ENCODE peak calls at places on chromosomes 1 and 21, in nine cellular contexts. D is pancreas; R is mucosa of descending colon; U is neural progenitor cell; Y is naive thymus-derived CD4-positive, alpha-beta T cell; F is psoas muscle; C is skeletal muscle cell; A is PC-3; V is heart left ventricle. T is an unnamed sample.

GRCh38 chr1:37752583-37753471 is 12.1 kb downstream of the EPHA10 start:
- DNase-seq in D (peak), R (peak), U (peak), Y (no peak), F (no peak), C (no peak), A (peak), V (no peak), T (no peak)

GRCh38 chr1:183168308-183168707 is 17.8 kb upstream of the LAMC2 start:
- DNase-seq in D (no peak), R (no peak), U (no peak), Y (no peak), F (no peak), C (no peak), A (no peak), V (no peak), T (no peak)

GRCh38 chr1:109838838-109839240 is 71.8 kb upstream of the CSF1 start:
- DNase-seq in D (no peak), R (no peak), U (no peak), Y (no peak), F (no peak), C (no peak), A (peak), V (no peak), T (no peak)

GRCh38 chr1:102186541-102186940 is 189.8 kb upstream of the OLFM3 start:
- DNase-seq in D (no peak), R (no peak), U (no peak), Y (no peak), F (no peak), C (no peak), A (no peak), V (no peak), T (no peak)

GRCh38 chr1:201751872-201752271 is 77.1 kb upstream of the IPO9 start:
- DNase-seq in D (no peak), R (no peak), U (peak), Y (no peak), F (no peak), C (no peak), A (no peak), V (no peak), T (no peak)

GRCh38 chr1:222096883-222097282 is 355.0 kb upstream of the DUSP10 start:
- DNase-seq in D (no peak), R (no peak), U (no peak), Y (no peak), F (no peak), C (no peak), A (no peak), V (no peak), T (no peak)

GRCh38 chr1:172745014-172745413 is 86.1 kb downstream of the FASLG start:
- DNase-seq in D (no peak), R (peak), U (peak), Y (peak), F (no peak), C (peak), A (peak), V (no peak), T (peak)

GRCh38 chr21:25809013-25809412 is 74.2 kb downstream of the GABPA start:
- DNase-seq in D (no peak), R (no peak), U (no peak), Y (no peak), F (no peak), C (no peak), A (peak), V (no peak), T (no peak)

GRCh38 chr1:48338257-48338656 is 115.7 kb downstream of the SLC5A9 start:
- DNase-seq in D (no peak), R (no peak), U (no peak), Y (no peak), F (no peak), C (no peak), A (no peak), V (no peak), T (no peak)

GRCh38 chr1:26346274-26347033 is 7.5 kb downstream of the CRYBG2 start:
- DNase-seq in D (no peak), R (no peak), U (no peak), Y (no peak), F (no peak), C (no peak), A (no peak), V (no peak), T (no peak)

GRCh38 chr1:161209790-161210409 is 5.2 kb upstream of the FCER1G start:
- DNase-seq in D (peak), R (peak), U (peak), Y (peak), F (peak), C (no peak), A (peak), V (peak), T (peak)

GRCh38 chr1:109792056-109792831 is 28.5 kb upstream of the EPS8L3 start:
- DNase-seq in D (peak), R (peak), U (peak), Y (no peak), F (peak), C (peak), A (peak), V (peak), T (no peak)

GRCh38 chr1:108933944-108934343 is 29.3 kb downstream of the CLCC1 start:
- DNase-seq in D (no peak), R (peak), U (no peak), Y (no peak), F (no peak), C (no peak), A (no peak), V (no peak), T (no peak)

GRCh38 chr1:213015099-213016050 is at the start of gene ANGEL2:
- DNase-seq in D (peak), R (peak), U (peak), Y (peak), F (peak), C (peak), A (peak), V (peak), T (peak)

GRCh38 chr1:16006010-16006409 is 2.0 kb downstream of the SRARP start:
- DNase-seq in D (no peak), R (no peak), U (no peak), Y (no peak), F (no peak), C (no peak), A (no peak), V (no peak), T (no peak)

GRCh38 chr1:173360478-173361063 is 116.6 kb upstream of the PRDX6 start:
- DNase-seq in D (no peak), R (no peak), U (no peak), Y (no peak), F (no peak), C (no peak), A (no peak), V (no peak), T (no peak)

GRCh38 chr1:176118985-176119384 is 88.1 kb downstream of the COP1 start:
- DNase-seq in D (no peak), R (no peak), U (no peak), Y (no peak), F (no peak), C (no peak), A (peak), V (no peak), T (no peak)

GRCh38 chr1:230717251-230717650 is 3.3 kb upstream of the AGT start:
- DNase-seq in D (no peak), R (no peak), U (no peak), Y (no peak), F (no peak), C (no peak), A (no peak), V (no peak), T (no peak)

GRCh38 chr1:24089743-24090555 is 22.0 kb downstream of the MYOM3 start:
- DNase-seq in D (peak), R (no peak), U (no peak), Y (no peak), F (peak), C (no peak), A (no peak), V (peak), T (no peak)

GRCh38 chr1:77649127-77649526 is 33.3 kb downstream of the ZZZ3 start:
- DNase-seq in D (no peak), R (no peak), U (no peak), Y (no peak), F (no peak), C (no peak), A (no peak), V (no peak), T (no peak)

GRCh38 chr1:99265124-99265523 is 832 bp downstream of the PLPPR4 start:
- DNase-seq in D (no peak), R (no peak), U (no peak), Y (no peak), F (no peak), C (no peak), A (no peak), V (no peak), T (no peak)
- H3K4me3 ChIP-seq in D (no peak), R (no peak), U (peak), Y (no peak), F (no peak), C (no peak), A (peak), V (peak), T (no peak)

DNA sequence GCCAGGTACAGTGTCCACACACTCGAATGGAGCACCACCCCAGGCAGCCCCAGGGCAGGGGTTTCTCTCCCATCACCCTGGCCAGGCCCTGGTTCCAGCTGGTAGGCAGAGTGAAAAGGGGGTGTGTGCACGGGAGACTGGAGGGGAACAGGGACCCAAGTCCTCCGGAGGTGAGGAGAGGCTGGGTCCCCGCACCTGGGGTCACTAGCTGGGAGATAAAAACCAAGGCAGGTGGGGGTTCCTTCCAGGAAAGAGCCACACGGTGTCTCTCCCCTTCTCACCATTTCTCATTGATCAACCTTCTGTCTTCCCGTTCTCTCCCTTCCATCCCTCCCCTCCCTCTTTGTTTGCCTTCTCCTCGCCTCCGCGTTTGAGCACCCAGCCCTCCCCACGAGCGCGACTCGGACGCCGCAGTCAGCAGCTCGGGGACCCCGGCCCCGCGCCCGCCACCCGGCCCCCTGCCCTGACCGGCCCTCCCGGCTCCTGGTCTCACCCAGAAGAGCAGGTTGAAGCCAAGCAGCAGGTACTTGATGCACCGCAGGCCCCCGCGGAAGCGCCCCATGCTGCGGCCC is 346 bp downstream of the TSPAN2 start:
- DNase-seq in D (no peak), R (no peak), U (no peak), Y (no peak), F (no peak), C (no peak), A (peak), V (no peak), T (no peak)
- H3K4me3 ChIP-seq in D (peak), R (peak), U (peak), Y (peak), F (peak), C (peak), A (peak), V (peak), T (peak)

GRCh38 chr1:156504062-156504813 is 3.7 kb upstream of the MEF2D start:
- DNase-seq in D (no peak), R (no peak), U (no peak), Y (no peak), F (no peak), C (no peak), A (peak), V (no peak), T (peak)

GRCh38 chr1:156504821-156505678 is 4.5 kb upstream of the MEF2D start:
- DNase-seq in D (peak), R (peak), U (peak), Y (peak), F (peak), C (peak), A (peak), V (peak), T (peak)

GRCh38 chr1:156506450-156506849 is 5.9 kb upstream of the MEF2D start:
- DNase-seq in D (no peak), R (no peak), U (no peak), Y (no peak), F (no peak), C (no peak), A (no peak), V (no peak), T (no peak)

GRCh38 chr1:156503672-156504055 is 3.1 kb upstream of the MEF2D start:
- DNase-seq in D (no peak), R (no peak), U (no peak), Y (no peak), F (no peak), C (no peak), A (peak), V (no peak), T (no peak)

DNA sequence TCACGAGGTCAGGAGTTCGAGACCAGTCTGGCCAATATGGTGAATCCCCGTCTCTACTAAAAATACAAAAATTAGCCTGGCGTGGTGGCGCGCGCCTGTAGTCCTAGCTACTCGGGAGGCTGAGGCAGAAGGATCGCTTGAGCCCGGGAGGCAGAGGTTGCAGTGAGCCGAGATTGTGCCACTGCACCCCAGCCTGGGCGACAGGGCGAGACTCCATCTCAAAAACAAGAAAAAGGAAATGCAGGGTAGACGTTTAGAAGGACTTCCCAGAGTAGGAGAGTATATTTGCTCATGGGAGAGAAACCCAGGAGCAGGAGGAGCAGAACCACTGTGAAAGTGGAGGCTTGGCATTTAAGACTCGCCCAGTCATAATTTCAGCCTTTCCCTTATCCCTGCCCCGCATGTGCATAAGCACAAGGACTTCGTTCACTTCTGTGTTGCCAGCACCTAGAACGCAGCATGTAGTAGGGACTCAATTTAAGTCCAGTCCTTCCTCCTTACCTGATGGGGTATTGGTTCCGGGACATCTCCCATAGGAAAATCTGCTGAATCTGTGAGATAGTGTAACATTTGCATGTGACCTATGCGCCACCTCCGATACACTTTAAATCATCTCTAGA is 5.2 kb upstream of the MEF2D start:
- DNase-seq in D (no peak), R (no peak), U (no peak), Y (no peak), F (no peak), C (no peak), A (no peak), V (no peak), T (no peak)
- H3K4me3 ChIP-seq in D (peak), R (no peak), U (no peak), Y (peak), F (peak), C (no peak), A (no peak), V (peak), T (peak)

GRCh38 chr1:193747579-193747978 is 561.2 kb upstream of the B3GALT2 start:
- DNase-seq in D (no peak), R (no peak), U (no peak), Y (no peak), F (no peak), C (no peak), A (peak), V (no peak), T (no peak)
- H3K4me3 ChIP-seq in D (no peak), R (no peak), U (no peak), Y (no peak), F (no peak), C (no peak), A (no peak), V (no peak), T (no peak)

GRCh38 chr1:8419172-8419571 is 101.3 kb downstream of the SLC45A1 start:
- DNase-seq in D (no peak), R (no peak), U (peak), Y (no peak), F (no peak), C (no peak), A (no peak), V (no peak), T (no peak)

GRCh38 chr1:8415526-8416278 is 97.8 kb downstream of the SLC45A1 start:
- DNase-seq in D (no peak), R (no peak), U (no peak), Y (no peak), F (no peak), C (no peak), A (peak), V (no peak), T (no peak)

GRCh38 chr1:8416857-8417256 is 98.9 kb downstream of the SLC45A1 start:
- DNase-seq in D (no peak), R (no peak), U (no peak), Y (no peak), F (no peak), C (no peak), A (no peak), V (no peak), T (no peak)

GRCh38 chr1:8418301-8418700 is 100.4 kb downstream of the SLC45A1 start:
- DNase-seq in D (no peak), R (no peak), U (no peak), Y (no peak), F (no peak), C (no peak), A (no peak), V (no peak), T (no peak)

DNA sequence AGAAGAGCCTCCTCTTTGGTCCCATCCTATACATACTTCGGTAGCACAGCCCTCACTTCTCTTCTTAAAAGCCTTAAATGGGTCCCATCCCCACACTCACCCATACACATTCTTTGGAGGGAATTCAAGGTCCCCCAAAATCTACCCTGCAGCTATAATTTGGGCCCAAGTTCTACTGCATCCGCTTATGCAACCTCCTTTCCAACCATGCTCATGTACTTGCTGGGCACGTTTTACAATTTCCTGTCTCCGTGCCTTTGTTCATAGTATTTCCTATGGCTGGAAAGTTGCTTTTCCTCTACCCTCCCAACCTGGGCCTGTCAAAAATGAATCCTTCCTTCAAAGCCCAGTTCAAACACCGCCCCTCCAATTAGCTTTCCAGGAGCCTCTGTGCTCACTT is 99.7 kb downstream of the SLC45A1 start:
- DNase-seq in D (no peak), R (no peak), U (no peak), Y (no peak), F (no peak), C (no peak), A (no peak), V (no peak), T (no peak)
- H3K4me3 ChIP-seq in D (no peak), R (no peak), U (no peak), Y (no peak), F (peak), C (no peak), A (no peak), V (no peak), T (no peak)

GRCh38 chr1:21668232-21669032 is 725 bp downstream of the RAP1GAP start:
- DNase-seq in D (no peak), R (no peak), U (peak), Y (no peak), F (no peak), C (no peak), A (no peak), V (no peak), T (peak)
- H3K4me3 ChIP-seq in D (peak), R (no peak), U (peak), Y (no peak), F (peak), C (peak), A (peak), V (peak), T (peak)

GRCh38 chr1:11923827-11924113 is 2.5 kb downstream of the KIAA2013 start:
- DNase-seq in D (no peak), R (no peak), U (no peak), Y (no peak), F (no peak), C (no peak), A (no peak), V (no peak), T (no peak)
- H3K4me3 ChIP-seq in D (peak), R (no peak), U (no peak), Y (no peak), F (peak), C (no peak), A (peak), V (no peak), T (peak)

T was measured in Peyer's patch.